ENCODE peak calls at places on chromosome 11, in five cellular contexts. O is GOT3; D is stimulated activated CD8-positive, alpha-beta memory T cell treated with anti-CD3 and anti-CD28 coated beads, Interleukin-4, amount 100 ng/mL, for 24 hours; U is NCI-H345; P is pulmonary artery endothelial cell. Z is an unnamed sample.
A peak's percentile ranks its signal among the peaks of the same experiment; 100 is the strongest.

GRCh38 chr11:1751999-1752906 is 1.9 kb upstream of the IFITM10 start:
- DNase-seq in O (no peak), D (no peak), U (no peak), P (no peak), Z (no peak)

GRCh38 chr11:104926771-104927470 is 28.7 kb upstream of the CASP12 start:
- DNase-seq in P (no peak), O (no peak), D (no peak), U (no peak), Z (no peak)

GRCh38 chr11:8604078-8604723 is 10.2 kb upstream of the STK33 start:
- DNase-seq in U (no peak), P (peak; percentile 33), O (no peak), D (peak; percentile 33), Z (no peak)

GRCh38 chr11:66322732-66323427 is 6.0 kb upstream of the CD248 start:
- DNase-seq in U (no peak), P (no peak), O (peak; percentile 23), D (no peak), Z (no peak)

GRCh38 chr11:3091846-3092602 is 34.8 kb upstream of the CARS1 start:
- DNase-seq in U (peak; percentile 69), O (no peak), P (no peak), D (peak; percentile 48), Z (peak; percentile 53)

GRCh38 chr11:12215192-12215591 is 104.8 kb downstream of the MICAL2 start:
- DNase-seq in P (no peak), U (peak; percentile 97), O (no peak), D (no peak), Z (no peak)

GRCh38 chr11:77186302-77186701 is 58.3 kb downstream of the MYO7A start:
- DNase-seq in O (no peak), U (no peak), D (no peak), P (no peak), Z (no peak)

GRCh38 chr11:30960387-30960992 is 374.3 kb upstream of the MPPED2 start:
- DNase-seq in P (no peak), U (peak; percentile 33), O (no peak), D (no peak), Z (no peak)

GRCh38 chr11:105051559-105051958 is 6.4 kb upstream of the CARD16 start:
- DNase-seq in O (no peak), U (no peak), P (no peak), D (no peak), Z (no peak)